ENCODE peak calls at places on chromosomes 13 and 19, in ten cellular contexts. One of them, this sample, is unnamed.

GRCh38 chr13:49652691-49653305 is 24.5 kb downstream of the ARL11 start:
- DNase-seq in pancreas: no peak
- DNase-seq in stimulated activated CD4-positive, alpha-beta T cell treated with anti-CD3 and anti-CD28 coated beads, Interleukin-1b, Interleukin-23, amount 100 ng/mL, for 1 hour: no peak
- DNase-seq in DMS153: peak; percentile 67
- DNase-seq in progenitor cell of endocrine pancreas: no peak
- DNase-seq in stimulated activated CD8-positive, alpha-beta memory T cell treated with anti-CD3 and anti-CD28 coated beads, Interleukin-15, amount 100 ng/mL, for 24 hours: no peak
- DNase-seq in breast epithelium: no peak
- DNase-seq in hypothalamus: no peak
- DNase-seq in mucosa of gallbladder: no peak
- DNase-seq in GOT3: no peak
- DNase-seq in this sample: no peak

GRCh38 chr13:47964863-47965262 is 36.2 kb downstream of the SUCLA2 start:
- DNase-seq in pancreas: no peak
- DNase-seq in stimulated activated CD4-positive, alpha-beta T cell treated with anti-CD3 and anti-CD28 coated beads, Interleukin-1b, Interleukin-23, amount 100 ng/mL, for 1 hour: no peak
- DNase-seq in DMS153: no peak
- DNase-seq in progenitor cell of endocrine pancreas: no peak
- DNase-seq in stimulated activated CD8-positive, alpha-beta memory T cell treated with anti-CD3 and anti-CD28 coated beads, Interleukin-15, amount 100 ng/mL, for 24 hours: no peak
- DNase-seq in breast epithelium: no peak
- DNase-seq in hypothalamus: no peak
- DNase-seq in mucosa of gallbladder: no peak
- DNase-seq in GOT3: no peak
- DNase-seq in this sample: no peak

GRCh38 chr13:41137241-41137640 is 4.6 kb upstream of the KBTBD6 start:
- DNase-seq in pancreas: no peak
- DNase-seq in stimulated activated CD4-positive, alpha-beta T cell treated with anti-CD3 and anti-CD28 coated beads, Interleukin-1b, Interleukin-23, amount 100 ng/mL, for 1 hour: no peak
- DNase-seq in DMS153: peak; percentile 12
- DNase-seq in progenitor cell of endocrine pancreas: no peak
- DNase-seq in stimulated activated CD8-positive, alpha-beta memory T cell treated with anti-CD3 and anti-CD28 coated beads, Interleukin-15, amount 100 ng/mL, for 24 hours: no peak
- DNase-seq in breast epithelium: no peak
- DNase-seq in hypothalamus: no peak
- DNase-seq in mucosa of gallbladder: no peak
- DNase-seq in GOT3: no peak
- DNase-seq in this sample: no peak

GRCh38 chr19:5628470-5628869 is 5.6 kb downstream of the SAFB start:
- DNase-seq in pancreas: no peak
- DNase-seq in stimulated activated CD4-positive, alpha-beta T cell treated with anti-CD3 and anti-CD28 coated beads, Interleukin-1b, Interleukin-23, amount 100 ng/mL, for 1 hour: no peak
- DNase-seq in DMS153: no peak
- DNase-seq in progenitor cell of endocrine pancreas: no peak
- DNase-seq in stimulated activated CD8-positive, alpha-beta memory T cell treated with anti-CD3 and anti-CD28 coated beads, Interleukin-15, amount 100 ng/mL, for 24 hours: no peak
- DNase-seq in breast epithelium: no peak
- DNase-seq in hypothalamus: no peak
- DNase-seq in mucosa of gallbladder: no peak
- DNase-seq in GOT3: no peak
- DNase-seq in this sample: no peak

GRCh38 chr19:3389876-3390361 is 23.5 kb downstream of the NFIC start:
- DNase-seq in pancreas: peak; percentile 75
- DNase-seq in stimulated activated CD4-positive, alpha-beta T cell treated with anti-CD3 and anti-CD28 coated beads, Interleukin-1b, Interleukin-23, amount 100 ng/mL, for 1 hour: no peak
- DNase-seq in DMS153: peak; percentile 72
- DNase-seq in progenitor cell of endocrine pancreas: no peak
- DNase-seq in stimulated activated CD8-positive, alpha-beta memory T cell treated with anti-CD3 and anti-CD28 coated beads, Interleukin-15, amount 100 ng/mL, for 24 hours: no peak
- DNase-seq in breast epithelium: no peak
- DNase-seq in hypothalamus: no peak
- DNase-seq in mucosa of gallbladder: no peak
- DNase-seq in GOT3: no peak
- DNase-seq in this sample: no peak

GRCh38 chr13:113860051-113860471 is 3.8 kb downstream of the GAS6 start:
- DNase-seq in pancreas: peak; percentile 47
- DNase-seq in stimulated activated CD4-positive, alpha-beta T cell treated with anti-CD3 and anti-CD28 coated beads, Interleukin-1b, Interleukin-23, amount 100 ng/mL, for 1 hour: no peak
- DNase-seq in DMS153: no peak
- DNase-seq in progenitor cell of endocrine pancreas: no peak
- DNase-seq in stimulated activated CD8-positive, alpha-beta memory T cell treated with anti-CD3 and anti-CD28 coated beads, Interleukin-15, amount 100 ng/mL, for 24 hours: no peak
- DNase-seq in breast epithelium: peak; percentile 39
- DNase-seq in hypothalamus: no peak
- DNase-seq in mucosa of gallbladder: peak; percentile 69
- DNase-seq in GOT3: no peak
- DNase-seq in this sample: no peak

GRCh38 chr19:38735257-38735686 is 9.0 kb downstream of the CAPN12 start:
- DNase-seq in pancreas: peak; percentile 64
- DNase-seq in stimulated activated CD4-positive, alpha-beta T cell treated with anti-CD3 and anti-CD28 coated beads, Interleukin-1b, Interleukin-23, amount 100 ng/mL, for 1 hour: no peak
- DNase-seq in DMS153: peak; percentile 14
- DNase-seq in progenitor cell of endocrine pancreas: peak; percentile 42
- DNase-seq in stimulated activated CD8-positive, alpha-beta memory T cell treated with anti-CD3 and anti-CD28 coated beads, Interleukin-15, amount 100 ng/mL, for 24 hours: no peak
- DNase-seq in breast epithelium: no peak
- DNase-seq in hypothalamus: no peak
- DNase-seq in mucosa of gallbladder: no peak
- DNase-seq in GOT3: no peak
- DNase-seq in this sample: no peak

GRCh38 chr19:14505488-14506239 is 9.7 kb upstream of the GIPC1 start:
- DNase-seq in pancreas: peak; percentile 86
- DNase-seq in stimulated activated CD4-positive, alpha-beta T cell treated with anti-CD3 and anti-CD28 coated beads, Interleukin-1b, Interleukin-23, amount 100 ng/mL, for 1 hour: no peak
- DNase-seq in DMS153: peak; percentile 13
- DNase-seq in progenitor cell of endocrine pancreas: peak; percentile 56
- DNase-seq in stimulated activated CD8-positive, alpha-beta memory T cell treated with anti-CD3 and anti-CD28 coated beads, Interleukin-15, amount 100 ng/mL, for 24 hours: peak; percentile 42
- DNase-seq in breast epithelium: peak; percentile 70
- DNase-seq in hypothalamus: no peak
- DNase-seq in mucosa of gallbladder: no peak
- DNase-seq in GOT3: no peak
- DNase-seq in this sample: no peak

GRCh38 chr13:109783815-109784589 is 2.4 kb downstream of the IRS2 start:
- DNase-seq in pancreas: peak; percentile 63
- DNase-seq in stimulated activated CD4-positive, alpha-beta T cell treated with anti-CD3 and anti-CD28 coated beads, Interleukin-1b, Interleukin-23, amount 100 ng/mL, for 1 hour: no peak
- DNase-seq in DMS153: no peak
- DNase-seq in progenitor cell of endocrine pancreas: no peak
- DNase-seq in stimulated activated CD8-positive, alpha-beta memory T cell treated with anti-CD3 and anti-CD28 coated beads, Interleukin-15, amount 100 ng/mL, for 24 hours: no peak
- DNase-seq in breast epithelium: no peak
- DNase-seq in hypothalamus: no peak
- DNase-seq in mucosa of gallbladder: no peak
- DNase-seq in GOT3: no peak
- DNase-seq in this sample: peak; percentile 72

GRCh38 chr13:110352735-110353134 is 45.7 kb downstream of the COL4A2 start:
- DNase-seq in pancreas: no peak
- DNase-seq in stimulated activated CD4-positive, alpha-beta T cell treated with anti-CD3 and anti-CD28 coated beads, Interleukin-1b, Interleukin-23, amount 100 ng/mL, for 1 hour: no peak
- DNase-seq in DMS153: no peak
- DNase-seq in progenitor cell of endocrine pancreas: no peak
- DNase-seq in stimulated activated CD8-positive, alpha-beta memory T cell treated with anti-CD3 and anti-CD28 coated beads, Interleukin-15, amount 100 ng/mL, for 24 hours: no peak
- DNase-seq in breast epithelium: no peak
- DNase-seq in hypothalamus: no peak
- DNase-seq in mucosa of gallbladder: no peak
- DNase-seq in GOT3: no peak
- DNase-seq in this sample: no peak

This sample was measured in esophagus muscularis mucosa.